ENCODE peak calls at places on chromosomes 11 and 22, in seven cellular contexts. One of them, this sample, is unnamed.

GRCh38 chr11:105720096-105720495 is 110.2 kb downstream of the GRIA4 start:
- DNase-seq in DMS153: no peak
- DNase-seq in activated effector memory CD4-positive, alpha-beta T cell treated with Interleukin-2 at 50 U/mL for 16 hours: no peak
- DNase-seq in RPMI8226: peak; percentile 63
- DNase-seq in activated T-cell treated with anti-CD3 and anti-CD28 coated beads for 48 hours: no peak
- DNase-seq in neural crest cell: no peak
- DNase-seq in H9: no peak
- DNase-seq in this sample: no peak

GRCh38 chr11:93908689-93909088 is 58.3 kb upstream of the VSTM5 start:
- DNase-seq in neural crest cell: no peak
- DNase-seq in DMS153: no peak
- DNase-seq in H9: no peak
- DNase-seq in activated T-cell treated with anti-CD3 and anti-CD28 coated beads for 48 hours: no peak
- DNase-seq in RPMI8226: no peak
- DNase-seq in activated effector memory CD4-positive, alpha-beta T cell treated with Interleukin-2 at 50 U/mL for 16 hours: no peak
- DNase-seq in this sample: no peak

GRCh38 chr11:130514316-130514715 is 65.9 kb downstream of the ADAMTS15 start:
- DNase-seq in activated effector memory CD4-positive, alpha-beta T cell treated with Interleukin-2 at 50 U/mL for 16 hours: no peak
- DNase-seq in DMS153: no peak
- DNase-seq in H9: no peak
- DNase-seq in neural crest cell: no peak
- DNase-seq in RPMI8226: no peak
- DNase-seq in activated T-cell treated with anti-CD3 and anti-CD28 coated beads for 48 hours: no peak
- DNase-seq in this sample: no peak

GRCh38 chr22:50486561-50487289 is at the start of gene MIOX:
- DNase-seq in DMS153: no peak
- DNase-seq in RPMI8226: no peak
- DNase-seq in activated effector memory CD4-positive, alpha-beta T cell treated with Interleukin-2 at 50 U/mL for 16 hours: no peak
- DNase-seq in H9: no peak
- DNase-seq in activated T-cell treated with anti-CD3 and anti-CD28 coated beads for 48 hours: no peak
- DNase-seq in neural crest cell: no peak
- DNase-seq in this sample: no peak

GRCh38 chr11:134541951-134542350 is 129.9 kb upstream of the B3GAT1 start:
- DNase-seq in H9: no peak
- DNase-seq in activated T-cell treated with anti-CD3 and anti-CD28 coated beads for 48 hours: no peak
- DNase-seq in DMS153: no peak
- DNase-seq in neural crest cell: no peak
- DNase-seq in activated effector memory CD4-positive, alpha-beta T cell treated with Interleukin-2 at 50 U/mL for 16 hours: no peak
- DNase-seq in RPMI8226: no peak
- DNase-seq in this sample: no peak

GRCh38 chr11:135001581-135001980 is 589.5 kb upstream of the B3GAT1 start:
- DNase-seq in activated T-cell treated with anti-CD3 and anti-CD28 coated beads for 48 hours: no peak
- DNase-seq in activated effector memory CD4-positive, alpha-beta T cell treated with Interleukin-2 at 50 U/mL for 16 hours: no peak
- DNase-seq in H9: no peak
- DNase-seq in DMS153: no peak
- DNase-seq in neural crest cell: no peak
- DNase-seq in RPMI8226: no peak
- DNase-seq in this sample: no peak

GRCh38 chr22:44743804-44744211 is 8.6 kb upstream of the ARHGAP8 start:
- DNase-seq in neural crest cell: no peak
- DNase-seq in activated T-cell treated with anti-CD3 and anti-CD28 coated beads for 48 hours: no peak
- DNase-seq in activated effector memory CD4-positive, alpha-beta T cell treated with Interleukin-2 at 50 U/mL for 16 hours: no peak
- DNase-seq in DMS153: no peak
- DNase-seq in RPMI8226: no peak
- DNase-seq in H9: no peak
- DNase-seq in this sample: no peak

GRCh38 chr22:23498811-23499798 is 81.0 kb downstream of the IGLL1 start:
- DNase-seq in activated T-cell treated with anti-CD3 and anti-CD28 coated beads for 48 hours: no peak
- DNase-seq in activated effector memory CD4-positive, alpha-beta T cell treated with Interleukin-2 at 50 U/mL for 16 hours: no peak
- DNase-seq in RPMI8226: no peak
- DNase-seq in H9: no peak
- DNase-seq in DMS153: no peak
- DNase-seq in neural crest cell: no peak
- DNase-seq in this sample: no peak

GRCh38 chr11:18064450-18065048 is 18.5 kb upstream of the TPH1 start:
- DNase-seq in DMS153: peak; percentile 92
- DNase-seq in H9: no peak
- DNase-seq in neural crest cell: no peak
- DNase-seq in activated T-cell treated with anti-CD3 and anti-CD28 coated beads for 48 hours: no peak
- DNase-seq in activated effector memory CD4-positive, alpha-beta T cell treated with Interleukin-2 at 50 U/mL for 16 hours: no peak
- DNase-seq in RPMI8226: no peak
- DNase-seq in this sample: no peak

GRCh38 chr11:76443254-76443935 is 1.4 kb upstream of the EMSY start:
- DNase-seq in RPMI8226: no peak
- DNase-seq in activated effector memory CD4-positive, alpha-beta T cell treated with Interleukin-2 at 50 U/mL for 16 hours: no peak
- DNase-seq in DMS153: no peak
- DNase-seq in activated T-cell treated with anti-CD3 and anti-CD28 coated beads for 48 hours: no peak
- DNase-seq in H9: no peak
- DNase-seq in neural crest cell: no peak
- DNase-seq in this sample: no peak

GRCh38 chr11:119361056-119361787 is 14.7 kb upstream of the MFRP start:
- DNase-seq in activated effector memory CD4-positive, alpha-beta T cell treated with Interleukin-2 at 50 U/mL for 16 hours: no peak
- DNase-seq in activated T-cell treated with anti-CD3 and anti-CD28 coated beads for 48 hours: peak; percentile 63
- DNase-seq in H9: peak; percentile 82
- DNase-seq in DMS153: no peak
- DNase-seq in neural crest cell: no peak
- DNase-seq in RPMI8226: peak; percentile 44
- DNase-seq in this sample: peak; percentile 84

GRCh38 chr11:69376155-69377028 is 82.4 kb downstream of the MYEOV start:
- DNase-seq in H9: no peak
- DNase-seq in RPMI8226: no peak
- DNase-seq in DMS153: no peak
- DNase-seq in neural crest cell: no peak
- DNase-seq in activated T-cell treated with anti-CD3 and anti-CD28 coated beads for 48 hours: no peak
- DNase-seq in activated effector memory CD4-positive, alpha-beta T cell treated with Interleukin-2 at 50 U/mL for 16 hours: no peak
- DNase-seq in this sample: no peak

GRCh38 chr11:28268925-28269324 is 160.7 kb downstream of the METTL15 start:
- DNase-seq in H9: no peak
- DNase-seq in activated effector memory CD4-positive, alpha-beta T cell treated with Interleukin-2 at 50 U/mL for 16 hours: no peak
- DNase-seq in neural crest cell: no peak
- DNase-seq in RPMI8226: no peak
- DNase-seq in DMS153: no peak
- DNase-seq in activated T-cell treated with anti-CD3 and anti-CD28 coated beads for 48 hours: no peak
- DNase-seq in this sample: no peak

This sample was measured in MV-4-11.